ENCODE peak calls at places on chromosome 3, in five cellular contexts. Z is AG10803, T is GM03348, F is DMS153, E is stromal cell of bone marrow. H is an unnamed sample.

GRCh38 chr3:179452166-179452544 is 885 bp upstream of the GNB4 start:
- DNase-seq in Z (peak; percentile 64), T (peak; percentile 53), F (no peak), E (peak; percentile 30), H (peak; percentile 24)

GRCh38 chr3:49165771-49166751 is at the start of gene CCDC71:
- DNase-seq in Z (peak; percentile 59), T (peak; percentile 94), F (peak; percentile 34), E (peak; percentile 29), H (peak; percentile 9)

GRCh38 chr3:27632431-27633223 is 89.5 kb downstream of the EOMES start:
- DNase-seq in Z (peak; percentile 59), T (peak; percentile 61), F (peak; percentile 41), E (peak; percentile 25), H (no peak)

GRCh38 chr3:72739521-72740466 is 108.5 kb downstream of the SHQ1 start:
- DNase-seq in Z (no peak), T (no peak), F (no peak), E (no peak), H (no peak)

GRCh38 chr3:30700702-30701321 is 94.4 kb downstream of the TGFBR2 start:
- DNase-seq in Z (no peak), T (no peak), F (no peak), E (no peak), H (no peak)

GRCh38 chr3:156030735-156031134 is 89.6 kb upstream of the KCNAB1 start:
- DNase-seq in Z (no peak), T (no peak), F (no peak), E (no peak), H (no peak)

GRCh38 chr3:179450901-179451334 is 352 bp downstream of the GNB4 start:
- DNase-seq in Z (peak; percentile 29), T (peak; percentile 85), F (no peak), E (peak; percentile 17), H (no peak)

GRCh38 chr3:159762238-159762637 is 226.4 kb upstream of the IL12A start:
- DNase-seq in Z (peak; percentile 83), T (peak; percentile 78), F (no peak), E (no peak), H (no peak)

GRCh38 chr3:10837849-10838248 is 21.8 kb downstream of the SLC6A11 start:
- DNase-seq in Z (no peak), T (no peak), F (no peak), E (no peak), H (no peak)

GRCh38 chr3:88957751-88958452 is 149.5 kb upstream of the EPHA3 start:
- DNase-seq in Z (peak; percentile 81), T (peak; percentile 67), F (no peak), E (peak; percentile 85), H (peak; percentile 65)